ENCODE peak calls at places on chromosomes 16 and 17, in eight cellular contexts. One of them, this sample, is unnamed.

GRCh38 chr17:21545051-21545450 is 147.3 kb upstream of the KCNJ18 start:
- DNase-seq in fibroblast of mammary gland: no peak
- DNase-seq in AG04449: no peak
- DNase-seq in dorsolateral prefrontal cortex: no peak
- DNase-seq in ascending aorta: no peak
- DNase-seq in fibroblast of lung: no peak
- DNase-seq in PC-3: no peak
- DNase-seq in A549: no peak
- DNase-seq in this sample: no peak

GRCh38 chr16:65083181-65083845 is 38.5 kb downstream of the CDH11 start:
- DNase-seq in fibroblast of mammary gland: peak; percentile 62
- DNase-seq in AG04449: no peak
- DNase-seq in dorsolateral prefrontal cortex: no peak
- DNase-seq in ascending aorta: no peak
- DNase-seq in fibroblast of lung: peak; percentile 36
- DNase-seq in PC-3: peak; percentile 14
- DNase-seq in A549: no peak
- DNase-seq in this sample: peak; percentile 37

GRCh38 chr17:37051839-37052238 is 103.1 kb downstream of the AATF start:
- DNase-seq in fibroblast of mammary gland: no peak
- DNase-seq in AG04449: no peak
- DNase-seq in dorsolateral prefrontal cortex: no peak
- DNase-seq in ascending aorta: no peak
- DNase-seq in fibroblast of lung: no peak
- DNase-seq in PC-3: no peak
- DNase-seq in A549: no peak
- DNase-seq in this sample: no peak

GRCh38 chr16:85490971-85491771 is 122.0 kb upstream of the GSE1 start:
- DNase-seq in fibroblast of mammary gland: no peak
- DNase-seq in AG04449: no peak
- DNase-seq in dorsolateral prefrontal cortex: no peak
- DNase-seq in ascending aorta: no peak
- DNase-seq in fibroblast of lung: no peak
- DNase-seq in PC-3: peak; percentile 9
- DNase-seq in A549: peak; percentile 63
- DNase-seq in this sample: no peak

GRCh38 chr16:20928774-20929411 is 28.3 kb downstream of the LYRM1 start:
- DNase-seq in fibroblast of mammary gland: peak; percentile 83
- DNase-seq in AG04449: no peak
- DNase-seq in dorsolateral prefrontal cortex: no peak
- DNase-seq in ascending aorta: no peak
- DNase-seq in fibroblast of lung: peak; percentile 37
- DNase-seq in PC-3: no peak
- DNase-seq in A549: no peak
- DNase-seq in this sample: peak; percentile 93

GRCh38 chr16:59527206-59527997 is 793.3 kb upstream of the GOT2 start:
- DNase-seq in fibroblast of mammary gland: no peak
- DNase-seq in AG04449: peak; percentile 74
- DNase-seq in dorsolateral prefrontal cortex: no peak
- DNase-seq in ascending aorta: no peak
- DNase-seq in fibroblast of lung: peak; percentile 88
- DNase-seq in PC-3: peak; percentile 80
- DNase-seq in A549: peak; percentile 15
- DNase-seq in this sample: peak; percentile 63

GRCh38 chr16:88369447-88370008 is 13.2 kb upstream of the ZNF469 start:
- DNase-seq in fibroblast of mammary gland: no peak
- DNase-seq in AG04449: no peak
- DNase-seq in dorsolateral prefrontal cortex: no peak
- DNase-seq in ascending aorta: no peak
- DNase-seq in fibroblast of lung: no peak
- DNase-seq in PC-3: no peak
- DNase-seq in A549: no peak
- DNase-seq in this sample: no peak

GRCh38 chr16:3036726-3037315 is at the start of gene BICDL2:
- DNase-seq in fibroblast of mammary gland: no peak
- DNase-seq in AG04449: no peak
- DNase-seq in dorsolateral prefrontal cortex: no peak
- DNase-seq in ascending aorta: no peak
- DNase-seq in fibroblast of lung: no peak
- DNase-seq in PC-3: peak; percentile 21
- DNase-seq in A549: no peak
- DNase-seq in this sample: no peak

GRCh38 chr17:79861371-79862216 is 22.4 kb upstream of the CBX4 start:
- DNase-seq in fibroblast of mammary gland: no peak
- DNase-seq in AG04449: no peak
- DNase-seq in dorsolateral prefrontal cortex: no peak
- DNase-seq in ascending aorta: no peak
- DNase-seq in fibroblast of lung: no peak
- DNase-seq in PC-3: no peak
- DNase-seq in A549: no peak
- DNase-seq in this sample: no peak

GRCh38 chr16:4892356-4893102 is 44.4 kb downstream of the PPL start:
- DNase-seq in fibroblast of mammary gland: peak; percentile 26
- DNase-seq in AG04449: no peak
- DNase-seq in dorsolateral prefrontal cortex: no peak
- DNase-seq in ascending aorta: no peak
- DNase-seq in fibroblast of lung: peak; percentile 39
- DNase-seq in PC-3: no peak
- DNase-seq in A549: no peak
- DNase-seq in this sample: peak; percentile 23

GRCh38 chr16:1512174-1512573 is 19.0 kb downstream of the TELO2 start:
- DNase-seq in fibroblast of mammary gland: no peak
- DNase-seq in AG04449: no peak
- DNase-seq in dorsolateral prefrontal cortex: no peak
- DNase-seq in ascending aorta: no peak
- DNase-seq in fibroblast of lung: no peak
- DNase-seq in PC-3: no peak
- DNase-seq in A549: no peak
- DNase-seq in this sample: no peak

GRCh38 chr16:57503366-57503765 is 17.1 kb upstream of the DOK4 start:
- DNase-seq in fibroblast of mammary gland: no peak
- DNase-seq in AG04449: no peak
- DNase-seq in dorsolateral prefrontal cortex: no peak
- DNase-seq in ascending aorta: no peak
- DNase-seq in fibroblast of lung: no peak
- DNase-seq in PC-3: no peak
- DNase-seq in A549: no peak
- DNase-seq in this sample: no peak

GRCh38 chr17:9935408-9935807 is 30.3 kb upstream of the RCVRN start:
- DNase-seq in fibroblast of mammary gland: peak; percentile 29
- DNase-seq in AG04449: no peak
- DNase-seq in dorsolateral prefrontal cortex: no peak
- DNase-seq in ascending aorta: no peak
- DNase-seq in fibroblast of lung: no peak
- DNase-seq in PC-3: no peak
- DNase-seq in A549: no peak
- DNase-seq in this sample: peak; percentile 69

GRCh38 chr17:50560185-50560824 is at the start of gene CACNA1G:
- DNase-seq in fibroblast of mammary gland: peak; percentile 74
- DNase-seq in AG04449: no peak
- DNase-seq in dorsolateral prefrontal cortex: peak; percentile 83
- DNase-seq in ascending aorta: peak; percentile 47
- DNase-seq in fibroblast of lung: peak; percentile 70
- DNase-seq in PC-3: peak; percentile 88
- DNase-seq in A549: peak; percentile 99
- DNase-seq in this sample: peak; percentile 77

GRCh38 chr16:30921748-30922419 is 1.5 kb upstream of the FBXL19 start:
- DNase-seq in fibroblast of mammary gland: peak; percentile 85
- DNase-seq in AG04449: peak; percentile 45
- DNase-seq in dorsolateral prefrontal cortex: peak; percentile 87
- DNase-seq in ascending aorta: peak; percentile 69
- DNase-seq in fibroblast of lung: peak; percentile 92
- DNase-seq in PC-3: peak; percentile 72
- DNase-seq in A549: peak; percentile 82
- DNase-seq in this sample: peak; percentile 79

GRCh38 chr16:64990101-64990500 is 131.8 kb downstream of the CDH11 start:
- DNase-seq in fibroblast of mammary gland: no peak
- DNase-seq in AG04449: no peak
- DNase-seq in dorsolateral prefrontal cortex: no peak
- DNase-seq in ascending aorta: no peak
- DNase-seq in fibroblast of lung: peak; percentile 43
- DNase-seq in PC-3: peak; percentile 10
- DNase-seq in A549: no peak
- DNase-seq in this sample: no peak

GRCh38 chr17:6153416-6153815 is 83.2 kb downstream of the WSCD1 start:
- DNase-seq in fibroblast of mammary gland: no peak
- DNase-seq in AG04449: no peak
- DNase-seq in dorsolateral prefrontal cortex: no peak
- DNase-seq in ascending aorta: no peak
- DNase-seq in fibroblast of lung: no peak
- DNase-seq in PC-3: no peak
- DNase-seq in A549: no peak
- DNase-seq in this sample: no peak

GRCh38 chr16:85757341-85757822 is 6.5 kb upstream of the C16orf74 start:
- DNase-seq in fibroblast of mammary gland: peak; percentile 80
- DNase-seq in AG04449: no peak
- DNase-seq in dorsolateral prefrontal cortex: no peak
- DNase-seq in ascending aorta: no peak
- DNase-seq in fibroblast of lung: peak; percentile 89
- DNase-seq in PC-3: peak; percentile 64
- DNase-seq in A549: no peak
- DNase-seq in this sample: peak; percentile 65

GRCh38 chr16:88446736-88447135 is 6.3 kb upstream of the ZFPM1 start:
- DNase-seq in fibroblast of mammary gland: no peak
- DNase-seq in AG04449: no peak
- DNase-seq in dorsolateral prefrontal cortex: no peak
- DNase-seq in ascending aorta: no peak
- DNase-seq in fibroblast of lung: no peak
- DNase-seq in PC-3: no peak
- DNase-seq in A549: no peak
- DNase-seq in this sample: no peak

GRCh38 chr17:29608986-29609385 is 13.7 kb downstream of the CORO6 start:
- DNase-seq in fibroblast of mammary gland: no peak
- DNase-seq in AG04449: no peak
- DNase-seq in dorsolateral prefrontal cortex: no peak
- DNase-seq in ascending aorta: no peak
- DNase-seq in fibroblast of lung: no peak
- DNase-seq in PC-3: no peak
- DNase-seq in A549: no peak
- DNase-seq in this sample: no peak

GRCh38 chr17:72419866-72420774 is 299.3 kb downstream of the SOX9 start:
- DNase-seq in fibroblast of mammary gland: no peak
- DNase-seq in AG04449: no peak
- DNase-seq in dorsolateral prefrontal cortex: no peak
- DNase-seq in ascending aorta: no peak
- DNase-seq in fibroblast of lung: peak; percentile 76
- DNase-seq in PC-3: peak; percentile 27
- DNase-seq in A549: no peak
- DNase-seq in this sample: no peak

GRCh38 chr16:6446370-6446769 is 886.3 kb upstream of the RBFOX1 start:
- DNase-seq in fibroblast of mammary gland: no peak
- DNase-seq in AG04449: no peak
- DNase-seq in dorsolateral prefrontal cortex: no peak
- DNase-seq in ascending aorta: no peak
- DNase-seq in fibroblast of lung: no peak
- DNase-seq in PC-3: no peak
- DNase-seq in A549: no peak
- DNase-seq in this sample: no peak
- TF ChIP-seq CTCF in fibroblast of mammary gland: no peak
- TF ChIP-seq CTCF in AG04449: no peak
- TF ChIP-seq CTCF in dorsolateral prefrontal cortex: no peak
- TF ChIP-seq CTCF in ascending aorta: no peak
- TF ChIP-seq CTCF in fibroblast of lung: no peak
- TF ChIP-seq CTCF in PC-3: no peak
- TF ChIP-seq CTCF in A549: no peak
- TF ChIP-seq CTCF in this sample: no peak

GRCh38 chr17:78374189-78374588 is 4.3 kb upstream of the PGS1 start:
- DNase-seq in fibroblast of mammary gland: no peak
- DNase-seq in AG04449: no peak
- DNase-seq in dorsolateral prefrontal cortex: no peak
- DNase-seq in ascending aorta: no peak
- DNase-seq in fibroblast of lung: no peak
- DNase-seq in PC-3: peak; percentile 44
- DNase-seq in A549: no peak
- DNase-seq in this sample: no peak

GRCh38 chr17:78372811-78373210 is 5.6 kb upstream of the PGS1 start:
- DNase-seq in fibroblast of mammary gland: no peak
- DNase-seq in AG04449: no peak
- DNase-seq in dorsolateral prefrontal cortex: no peak
- DNase-seq in ascending aorta: no peak
- DNase-seq in fibroblast of lung: no peak
- DNase-seq in PC-3: no peak
- DNase-seq in A549: no peak
- DNase-seq in this sample: no peak

GRCh38 chr17:78375401-78376079 is 2.9 kb upstream of the PGS1 start:
- DNase-seq in fibroblast of mammary gland: peak; percentile 99
- DNase-seq in AG04449: no peak
- DNase-seq in dorsolateral prefrontal cortex: no peak
- DNase-seq in ascending aorta: peak; percentile 35
- DNase-seq in fibroblast of lung: peak; percentile 97
- DNase-seq in PC-3: peak; percentile 85
- DNase-seq in A549: no peak
- DNase-seq in this sample: peak; percentile 94

GRCh38 chr17:78376161-78376560 is 2.3 kb upstream of the PGS1 start:
- DNase-seq in fibroblast of mammary gland: no peak
- DNase-seq in AG04449: no peak
- DNase-seq in dorsolateral prefrontal cortex: no peak
- DNase-seq in ascending aorta: no peak
- DNase-seq in fibroblast of lung: peak; percentile 79
- DNase-seq in PC-3: no peak
- DNase-seq in A549: no peak
- DNase-seq in this sample: no peak

GRCh38 chr17:78374631-78375274 is 3.7 kb upstream of the PGS1 start:
- DNase-seq in fibroblast of mammary gland: peak; percentile 91
- DNase-seq in AG04449: no peak
- DNase-seq in dorsolateral prefrontal cortex: no peak
- DNase-seq in ascending aorta: no peak
- DNase-seq in fibroblast of lung: peak; percentile 93
- DNase-seq in PC-3: peak; percentile 68
- DNase-seq in A549: no peak
- DNase-seq in this sample: peak; percentile 67
- H3K4me3 ChIP-seq in fibroblast of mammary gland: no peak overlapping the region
- H3K4me3 ChIP-seq in AG04449: no peak overlapping the region
- H3K4me3 ChIP-seq in dorsolateral prefrontal cortex: no peak overlapping the region
- H3K4me3 ChIP-seq in ascending aorta: no peak overlapping the region
- H3K4me3 ChIP-seq in fibroblast of lung: no peak overlapping the region
- H3K4me3 ChIP-seq in PC-3: no peak overlapping the region
- H3K4me3 ChIP-seq in A549: no peak overlapping the region
- H3K4me3 ChIP-seq in this sample: no peak overlapping the region

GRCh38 chr16:83606486-83607030 is 201.2 kb upstream of the HSBP1 start:
- DNase-seq in fibroblast of mammary gland: no peak
- DNase-seq in AG04449: no peak
- DNase-seq in dorsolateral prefrontal cortex: no peak
- DNase-seq in ascending aorta: no peak
- DNase-seq in fibroblast of lung: no peak
- DNase-seq in PC-3: no peak
- DNase-seq in A549: peak; percentile 8
- DNase-seq in this sample: no peak
- TF ChIP-seq CTCF in fibroblast of mammary gland: no peak
- TF ChIP-seq CTCF in AG04449: no peak
- TF ChIP-seq CTCF in dorsolateral prefrontal cortex: no peak
- TF ChIP-seq CTCF in ascending aorta: no peak
- TF ChIP-seq CTCF in fibroblast of lung: no peak
- TF ChIP-seq CTCF in PC-3: no peak
- TF ChIP-seq CTCF in A549: no peak
- TF ChIP-seq CTCF in this sample: no peak

DNA sequence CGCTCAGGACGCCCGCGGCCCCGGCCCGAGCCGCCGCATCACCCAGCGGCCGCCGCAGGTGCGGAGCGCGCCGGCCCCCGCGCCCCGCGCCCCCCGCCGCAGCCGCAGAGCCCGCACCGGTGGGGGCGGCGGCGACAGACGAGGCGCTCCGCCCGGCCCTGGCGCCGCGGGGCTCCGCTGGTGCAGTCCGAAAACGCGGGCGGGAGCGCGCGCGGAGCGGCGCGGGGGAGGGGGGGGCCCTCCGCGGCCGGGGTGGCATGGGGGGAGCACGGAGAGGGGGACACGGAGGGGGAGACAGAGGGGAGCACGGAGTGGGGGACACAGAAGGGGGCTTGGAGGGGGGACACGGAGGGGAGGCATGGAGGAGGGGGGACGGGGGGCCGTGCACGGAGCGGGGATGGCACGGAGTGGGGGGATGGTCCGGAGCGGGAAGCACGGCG is at the start of gene AATK:
- DNase-seq in fibroblast of mammary gland: no peak
- DNase-seq in AG04449: no peak
- DNase-seq in dorsolateral prefrontal cortex: no peak
- DNase-seq in ascending aorta: no peak
- DNase-seq in fibroblast of lung: no peak
- DNase-seq in PC-3: no peak
- DNase-seq in A549: no peak
- DNase-seq in this sample: no peak
- H3K4me3 ChIP-seq in fibroblast of mammary gland: no peak within 1 kb of the TSS
- H3K4me3 ChIP-seq in AG04449: peak within 1 kb of the TSS; percentile 6
- H3K4me3 ChIP-seq in dorsolateral prefrontal cortex: peak within 1 kb of the TSS; percentile 72
- H3K4me3 ChIP-seq in ascending aorta: peak within 1 kb of the TSS; percentile 25
- H3K4me3 ChIP-seq in fibroblast of lung: no peak within 1 kb of the TSS
- H3K4me3 ChIP-seq in PC-3: peak within 1 kb of the TSS; percentile 51
- H3K4me3 ChIP-seq in A549: peak within 1 kb of the TSS; percentile 50
- H3K4me3 ChIP-seq in this sample: no peak within 1 kb of the TSS

This sample was measured in AG10803.